ENCODE peak calls at places on chromosomes 4 and X, in ten cellular contexts. One of them, this sample, is unnamed. For H3K9me3, the result is how much of the 10 kb centered on the place peaks cover.

GRCh38 chrX:50905334-50905733 is 5.2 kb upstream of the BMP15 start:
- DNase-seq in CD4-positive, alpha-beta T cell: no peak
- DNase-seq in adrenal gland: no peak
- DNase-seq in thyroid gland: no peak
- DNase-seq in T-helper 17 cell: no peak
- DNase-seq in transverse colon: peak
- DNase-seq in thoracic aorta: no peak
- DNase-seq in fibroblast of lung: no peak
- DNase-seq in pancreas: no peak
- DNase-seq in endodermal cell: peak
- DNase-seq in this sample: no peak

GRCh38 chr4:53169695-53170617 is 195.9 kb downstream of the SCFD2 start:
- DNase-seq in fibroblast of lung: peak
- DNase-seq in transverse colon: no peak
- DNase-seq in CD4-positive, alpha-beta T cell: no peak
- DNase-seq in adrenal gland: no peak
- DNase-seq in endodermal cell: no peak
- DNase-seq in thoracic aorta: no peak
- DNase-seq in pancreas: no peak
- DNase-seq in thyroid gland: no peak
- DNase-seq in T-helper 17 cell: no peak
- DNase-seq in this sample: no peak

GRCh38 chrX:22699591-22700091 is 300.1 kb upstream of the DDX53 start:
- DNase-seq in thoracic aorta: no peak
- DNase-seq in CD4-positive, alpha-beta T cell: no peak
- DNase-seq in endodermal cell: no peak
- DNase-seq in T-helper 17 cell: no peak
- DNase-seq in fibroblast of lung: peak
- DNase-seq in transverse colon: no peak
- DNase-seq in thyroid gland: peak
- DNase-seq in pancreas: no peak
- DNase-seq in adrenal gland: peak
- DNase-seq in this sample: no peak

GRCh38 chrX:77528034-77528433 is 80.8 kb downstream of the FGF16 start:
- DNase-seq in CD4-positive, alpha-beta T cell: no peak
- DNase-seq in transverse colon: no peak
- DNase-seq in adrenal gland: no peak
- DNase-seq in pancreas: no peak
- DNase-seq in endodermal cell: peak
- DNase-seq in T-helper 17 cell: no peak
- DNase-seq in thyroid gland: no peak
- DNase-seq in fibroblast of lung: no peak
- DNase-seq in thoracic aorta: no peak
- DNase-seq in this sample: no peak

GRCh38 chr4:106287353-106287969 is 28.5 kb downstream of the TBCK start:
- DNase-seq in thoracic aorta: no peak
- DNase-seq in pancreas: no peak
- DNase-seq in fibroblast of lung: peak
- DNase-seq in adrenal gland: no peak
- DNase-seq in thyroid gland: no peak
- DNase-seq in endodermal cell: no peak
- DNase-seq in T-helper 17 cell: no peak
- DNase-seq in transverse colon: no peak
- DNase-seq in CD4-positive, alpha-beta T cell: no peak
- DNase-seq in this sample: no peak

GRCh38 chr4:107122736-107123135 is 86.6 kb upstream of the DKK2 start:
- DNase-seq in transverse colon: no peak
- DNase-seq in pancreas: no peak
- DNase-seq in endodermal cell: no peak
- DNase-seq in CD4-positive, alpha-beta T cell: no peak
- DNase-seq in thyroid gland: no peak
- DNase-seq in fibroblast of lung: no peak
- DNase-seq in thoracic aorta: no peak
- DNase-seq in adrenal gland: no peak
- DNase-seq in T-helper 17 cell: no peak
- DNase-seq in this sample: no peak

GRCh38 chrX:45505214-45505613 is 304.5 kb upstream of the DIPK2B start:
- DNase-seq in fibroblast of lung: peak
- DNase-seq in CD4-positive, alpha-beta T cell: no peak
- DNase-seq in adrenal gland: no peak
- DNase-seq in endodermal cell: no peak
- DNase-seq in thoracic aorta: no peak
- DNase-seq in thyroid gland: no peak
- DNase-seq in transverse colon: no peak
- DNase-seq in pancreas: no peak
- DNase-seq in T-helper 17 cell: no peak
- DNase-seq in this sample: no peak

GRCh38 chr4:54032558-54033135 is 31.8 kb downstream of the CHIC2 start:
- DNase-seq in endodermal cell: no peak
- DNase-seq in T-helper 17 cell: no peak
- DNase-seq in CD4-positive, alpha-beta T cell: no peak
- DNase-seq in thyroid gland: no peak
- DNase-seq in thoracic aorta: no peak
- DNase-seq in pancreas: no peak
- DNase-seq in transverse colon: no peak
- DNase-seq in fibroblast of lung: no peak
- DNase-seq in adrenal gland: no peak
- DNase-seq in this sample: no peak

GRCh38 chr4:152535236-152535902 is 523 bp downstream of the FBXW7 start:
- DNase-seq in T-helper 17 cell: peak
- DNase-seq in thyroid gland: no peak
- DNase-seq in transverse colon: peak
- DNase-seq in thoracic aorta: no peak
- DNase-seq in CD4-positive, alpha-beta T cell: peak
- DNase-seq in pancreas: no peak
- DNase-seq in fibroblast of lung: no peak
- DNase-seq in endodermal cell: no peak
- DNase-seq in adrenal gland: no peak
- DNase-seq in this sample: no peak

GRCh38 chrX:69948398-69948797 is 101.3 kb downstream of the AWAT2 start:
- DNase-seq in pancreas: no peak
- DNase-seq in transverse colon: no peak
- DNase-seq in CD4-positive, alpha-beta T cell: no peak
- DNase-seq in T-helper 17 cell: no peak
- DNase-seq in endodermal cell: no peak
- DNase-seq in fibroblast of lung: no peak
- DNase-seq in thoracic aorta: no peak
- DNase-seq in thyroid gland: no peak
- DNase-seq in adrenal gland: no peak
- DNase-seq in this sample: no peak

GRCh38 chrX:13571136-13571535 is 1.7 kb downstream of the EGFL6 start:
- DNase-seq in thoracic aorta: no peak
- DNase-seq in T-helper 17 cell: no peak
- DNase-seq in adrenal gland: no peak
- DNase-seq in endodermal cell: no peak
- DNase-seq in thyroid gland: no peak
- DNase-seq in pancreas: no peak
- DNase-seq in transverse colon: no peak
- DNase-seq in fibroblast of lung: no peak
- DNase-seq in CD4-positive, alpha-beta T cell: no peak
- DNase-seq in this sample: no peak

GRCh38 chrX:675896-676295 is 45.3 kb downstream of the SHOX start:
- DNase-seq in thoracic aorta: no peak
- DNase-seq in transverse colon: no peak
- DNase-seq in CD4-positive, alpha-beta T cell: no peak
- DNase-seq in pancreas: no peak
- DNase-seq in adrenal gland: no peak
- DNase-seq in thyroid gland: no peak
- DNase-seq in fibroblast of lung: no peak
- DNase-seq in endodermal cell: peak
- DNase-seq in T-helper 17 cell: no peak
- DNase-seq in this sample: no peak

GRCh38 chrX:680062-680461 is 49.5 kb downstream of the SHOX start:
- DNase-seq in endodermal cell: no peak
- DNase-seq in transverse colon: no peak
- DNase-seq in adrenal gland: no peak
- DNase-seq in T-helper 17 cell: no peak
- DNase-seq in fibroblast of lung: no peak
- DNase-seq in thoracic aorta: no peak
- DNase-seq in CD4-positive, alpha-beta T cell: no peak
- DNase-seq in pancreas: no peak
- DNase-seq in thyroid gland: no peak
- DNase-seq in this sample: no peak

GRCh38 chrX:675279-675886 is 44.8 kb downstream of the SHOX start:
- DNase-seq in adrenal gland: no peak
- DNase-seq in transverse colon: no peak
- DNase-seq in fibroblast of lung: no peak
- DNase-seq in pancreas: no peak
- DNase-seq in CD4-positive, alpha-beta T cell: no peak
- DNase-seq in endodermal cell: no peak
- DNase-seq in thyroid gland: no peak
- DNase-seq in T-helper 17 cell: no peak
- DNase-seq in thoracic aorta: no peak
- DNase-seq in this sample: no peak

GRCh38 chrX:679161-679979 is 48.8 kb downstream of the SHOX start:
- DNase-seq in fibroblast of lung: no peak
- DNase-seq in transverse colon: no peak
- DNase-seq in T-helper 17 cell: no peak
- DNase-seq in CD4-positive, alpha-beta T cell: no peak
- DNase-seq in pancreas: no peak
- DNase-seq in adrenal gland: no peak
- DNase-seq in thoracic aorta: no peak
- DNase-seq in endodermal cell: no peak
- DNase-seq in thyroid gland: no peak
- DNase-seq in this sample: no peak

GRCh38 chrX:677376-677775 is 46.8 kb downstream of the SHOX start:
- DNase-seq in thyroid gland: no peak
- DNase-seq in T-helper 17 cell: no peak
- DNase-seq in transverse colon: no peak
- DNase-seq in pancreas: no peak
- DNase-seq in adrenal gland: no peak
- DNase-seq in CD4-positive, alpha-beta T cell: no peak
- DNase-seq in thoracic aorta: no peak
- DNase-seq in endodermal cell: no peak
- DNase-seq in fibroblast of lung: no peak
- DNase-seq in this sample: no peak
- H3K9me3 ChIP-seq in thyroid gland: under half
- H3K9me3 ChIP-seq in T-helper 17 cell: under half
- H3K9me3 ChIP-seq in transverse colon: under half
- H3K9me3 ChIP-seq in pancreas: under half
- H3K9me3 ChIP-seq in adrenal gland: under half
- H3K9me3 ChIP-seq in CD4-positive, alpha-beta T cell: under half
- H3K9me3 ChIP-seq in thoracic aorta: under half
- H3K9me3 ChIP-seq in endodermal cell: under half
- H3K9me3 ChIP-seq in fibroblast of lung: under half
- H3K9me3 ChIP-seq in this sample: under half

DNA sequence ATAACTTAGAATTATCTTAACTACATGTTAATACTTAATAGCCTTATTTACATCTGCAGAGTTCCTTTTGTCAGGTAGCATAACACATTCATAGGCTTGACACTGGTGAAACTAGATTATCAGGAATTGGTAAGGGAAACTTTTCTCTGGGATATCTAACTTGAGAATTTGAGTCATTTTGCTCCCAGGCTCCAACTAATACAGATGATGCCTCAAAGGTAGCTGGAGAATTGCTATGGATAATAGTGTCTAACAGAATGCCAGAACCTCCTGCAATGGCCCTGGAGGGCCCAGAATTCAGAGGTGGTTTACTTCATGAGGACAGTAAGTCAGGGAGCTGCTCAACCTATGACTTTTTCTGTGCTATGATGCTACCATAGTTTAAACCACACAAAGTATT is 13.9 kb upstream of the TMPRSS11D start:
- DNase-seq in T-helper 17 cell: no peak
- DNase-seq in thoracic aorta: no peak
- DNase-seq in transverse colon: no peak
- DNase-seq in CD4-positive, alpha-beta T cell: no peak
- DNase-seq in thyroid gland: no peak
- DNase-seq in pancreas: no peak
- DNase-seq in adrenal gland: no peak
- DNase-seq in endodermal cell: no peak
- DNase-seq in fibroblast of lung: no peak
- DNase-seq in this sample: no peak
- H3K9me3 ChIP-seq in T-helper 17 cell: under half
- H3K9me3 ChIP-seq in thoracic aorta: under half
- H3K9me3 ChIP-seq in transverse colon: under half
- H3K9me3 ChIP-seq in CD4-positive, alpha-beta T cell: under half
- H3K9me3 ChIP-seq in thyroid gland: under half
- H3K9me3 ChIP-seq in pancreas: under half
- H3K9me3 ChIP-seq in adrenal gland: under half
- H3K9me3 ChIP-seq in endodermal cell: under half
- H3K9me3 ChIP-seq in fibroblast of lung: under half
- H3K9me3 ChIP-seq in this sample: under half

DNA sequence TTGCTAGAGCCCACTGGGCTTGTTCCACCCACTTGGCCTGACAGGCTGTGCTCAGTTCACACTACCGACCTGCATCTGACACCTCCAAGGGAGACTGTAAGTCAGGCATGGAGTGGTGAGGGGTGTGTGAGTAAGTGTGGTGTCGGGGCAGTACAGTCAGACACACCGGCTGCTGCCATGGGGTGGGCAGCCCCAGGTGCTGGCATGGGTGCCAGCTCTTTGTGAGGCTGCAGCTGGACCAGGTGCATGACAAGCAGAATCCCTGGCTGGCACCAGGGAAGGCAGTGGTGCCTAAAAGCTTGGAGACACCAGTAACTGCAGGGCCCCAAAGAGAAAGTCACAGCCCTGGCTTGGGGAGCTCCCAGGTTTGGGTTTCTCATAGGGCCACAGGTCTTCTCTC is 665.0 kb downstream of the SH3BGRL start:
- DNase-seq in fibroblast of lung: no peak
- DNase-seq in T-helper 17 cell: no peak
- DNase-seq in thyroid gland: no peak
- DNase-seq in adrenal gland: no peak
- DNase-seq in CD4-positive, alpha-beta T cell: no peak
- DNase-seq in transverse colon: no peak
- DNase-seq in endodermal cell: no peak
- DNase-seq in pancreas: no peak
- DNase-seq in thoracic aorta: no peak
- DNase-seq in this sample: no peak
- H3K9me3 ChIP-seq in fibroblast of lung: under half
- H3K9me3 ChIP-seq in T-helper 17 cell: under half
- H3K9me3 ChIP-seq in thyroid gland: under half
- H3K9me3 ChIP-seq in adrenal gland: under half
- H3K9me3 ChIP-seq in CD4-positive, alpha-beta T cell: under half
- H3K9me3 ChIP-seq in transverse colon: under half
- H3K9me3 ChIP-seq in endodermal cell: under half
- H3K9me3 ChIP-seq in pancreas: under half
- H3K9me3 ChIP-seq in thoracic aorta: under half
- H3K9me3 ChIP-seq in this sample: under half

GRCh38 chrX:117147249-117147648 is 684.5 kb upstream of the CT83 start:
- DNase-seq in thyroid gland: no peak
- DNase-seq in pancreas: no peak
- DNase-seq in adrenal gland: no peak
- DNase-seq in T-helper 17 cell: no peak
- DNase-seq in CD4-positive, alpha-beta T cell: no peak
- DNase-seq in fibroblast of lung: no peak
- DNase-seq in thoracic aorta: no peak
- DNase-seq in endodermal cell: no peak
- DNase-seq in transverse colon: no peak
- DNase-seq in this sample: no peak
- H3K9me3 ChIP-seq in thyroid gland: under half
- H3K9me3 ChIP-seq in pancreas: under half
- H3K9me3 ChIP-seq in adrenal gland: under half
- H3K9me3 ChIP-seq in T-helper 17 cell: under half
- H3K9me3 ChIP-seq in CD4-positive, alpha-beta T cell: under half
- H3K9me3 ChIP-seq in fibroblast of lung: under half
- H3K9me3 ChIP-seq in thoracic aorta: under half
- H3K9me3 ChIP-seq in endodermal cell: under half
- H3K9me3 ChIP-seq in transverse colon: under half
- H3K9me3 ChIP-seq in this sample: under half